ENCODE peak calls at places on chromosomes 4 and X, in eight cellular contexts. M is ovary, K is upper lobe of left lung, P is kidney, R is A549, J is colonic mucosa, W is iPS DF 6.9, X is cardiac muscle cell. N is an unnamed sample. For H3K9me3, the result is how much of the 10 kb centered on the place peaks cover.

GRCh38 chrX:129622757-129623301 is 31.9 kb downstream of the APLN start:
- DNase-seq in M (no peak), K (no peak), P (no peak), R (no peak), J (no peak), W (no peak), X (peak), N (no peak)

GRCh38 chrX:18422325-18422724 is 3.1 kb upstream of the CDKL5 start:
- DNase-seq in M (no peak), K (no peak), P (no peak), R (peak), J (no peak), W (no peak), X (peak), N (no peak)

GRCh38 chr4:9916346-9916745 is 105.0 kb downstream of the SLC2A9 start:
- DNase-seq in M (no peak), K (no peak), P (no peak), R (no peak), J (no peak), W (no peak), X (no peak), N (no peak)

GRCh38 chr4:83065268-83065667 is 30.3 kb downstream of the COPS4 start:
- DNase-seq in M (no peak), K (no peak), P (no peak), R (no peak), J (no peak), W (no peak), X (no peak), N (no peak)

GRCh38 chrX:155767101-155767878 is 113.9 kb upstream of the VAMP7 start:
- DNase-seq in M (peak), K (peak), P (peak), R (peak), J (peak), W (peak), X (peak), N (no peak)

GRCh38 chrX:152635941-152636340 is 1.8 kb upstream of the GABRQ start:
- DNase-seq in M (no peak), K (no peak), P (no peak), R (peak), J (peak), W (no peak), X (peak), N (no peak)

GRCh38 chrX:71103110-71103983 is 3.2 kb downstream of the CXorf65 start:
- DNase-seq in M (peak), K (no peak), P (no peak), R (no peak), J (peak), W (no peak), X (peak), N (no peak)

GRCh38 chrX:65657659-65658058 is 9.8 kb upstream of the MSN start:
- DNase-seq in M (no peak), K (no peak), P (no peak), R (no peak), J (no peak), W (no peak), X (no peak), N (no peak)

GRCh38 chr4:100366213-100366612 is 151.6 kb downstream of the EMCN start:
- DNase-seq in M (no peak), K (no peak), P (no peak), R (no peak), J (no peak), W (no peak), X (no peak), N (no peak)

GRCh38 chr4:153233761-153234371 is 29.6 kb downstream of the TRIM2 start:
- DNase-seq in M (peak), K (no peak), P (no peak), R (peak), J (peak), W (no peak), X (peak), N (no peak)

GRCh38 chr4:73679836-73680235 is 59.6 kb upstream of the RASSF6 start:
- DNase-seq in M (no peak), K (no peak), P (no peak), R (peak), J (no peak), W (no peak), X (peak), N (no peak)

DNA sequence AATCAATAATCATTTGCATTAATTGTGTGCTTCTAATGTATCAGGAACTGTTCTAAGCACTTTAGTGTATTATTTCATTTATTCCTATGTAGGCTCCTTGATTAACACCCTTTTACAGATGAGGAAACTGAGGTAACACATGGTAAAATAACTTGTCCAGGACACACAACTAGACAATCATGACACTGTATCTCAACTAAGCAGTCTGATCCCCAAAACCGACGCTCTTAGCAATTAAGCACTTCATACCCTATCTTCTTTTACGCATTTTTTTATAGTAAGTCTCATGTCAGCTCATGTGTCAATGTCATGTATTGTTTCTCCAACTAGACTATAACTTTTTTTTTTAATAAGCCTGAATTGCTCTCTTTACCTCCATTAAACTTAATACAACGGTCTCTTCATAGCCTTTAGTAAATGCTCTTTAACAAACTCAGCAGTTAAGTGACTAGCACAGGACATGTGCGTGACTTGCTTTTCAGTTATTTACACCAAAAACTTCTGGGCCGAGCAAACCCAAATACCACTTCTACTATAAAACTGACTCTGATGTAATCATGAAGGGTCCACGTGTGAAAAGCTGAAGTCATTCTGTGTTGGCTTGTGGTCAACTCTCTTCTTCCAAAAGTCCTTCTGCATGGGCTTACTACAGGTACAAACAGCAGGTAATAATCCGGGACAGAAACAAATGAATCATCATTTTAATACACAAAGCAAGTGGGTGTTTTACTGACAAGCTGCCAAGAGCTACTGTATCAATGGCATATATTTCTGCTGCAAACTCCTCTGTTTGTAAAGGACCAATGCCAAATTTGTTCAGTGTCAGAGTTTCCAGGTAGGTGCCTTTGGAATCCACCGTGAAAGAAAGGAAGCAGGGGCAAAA is 7.9 kb upstream of the AMBN start:
- DNase-seq in M (no peak), K (no peak), P (no peak), R (peak), J (peak), W (no peak), X (no peak), N (no peak)
- H3K9me3 ChIP-seq in M (under half), K (under half), P (under half), R (under half), J (under half), W (under half), X (under half), N (under half)

GRCh38 chr4:8434251-8435073 is 6.1 kb downstream of the ACOX3 start:
- DNase-seq in M (no peak), K (no peak), P (no peak), R (no peak), J (no peak), W (no peak), X (no peak), N (no peak)
- H3K27ac ChIP-seq in M (no peak), K (peak), P (no peak), R (no peak), J (no peak), W (no peak), X (peak), N (peak)

GRCh38 chr4:61760820-61761219 is 560.7 kb downstream of the ADGRL3 start:
- DNase-seq in M (no peak), K (no peak), P (no peak), R (no peak), J (no peak), W (no peak), X (no peak), N (no peak)

GRCh38 chr4:61763682-61764081 is 563.6 kb downstream of the ADGRL3 start:
- DNase-seq in M (no peak), K (no peak), P (no peak), R (no peak), J (no peak), W (no peak), X (no peak), N (no peak)

DNA sequence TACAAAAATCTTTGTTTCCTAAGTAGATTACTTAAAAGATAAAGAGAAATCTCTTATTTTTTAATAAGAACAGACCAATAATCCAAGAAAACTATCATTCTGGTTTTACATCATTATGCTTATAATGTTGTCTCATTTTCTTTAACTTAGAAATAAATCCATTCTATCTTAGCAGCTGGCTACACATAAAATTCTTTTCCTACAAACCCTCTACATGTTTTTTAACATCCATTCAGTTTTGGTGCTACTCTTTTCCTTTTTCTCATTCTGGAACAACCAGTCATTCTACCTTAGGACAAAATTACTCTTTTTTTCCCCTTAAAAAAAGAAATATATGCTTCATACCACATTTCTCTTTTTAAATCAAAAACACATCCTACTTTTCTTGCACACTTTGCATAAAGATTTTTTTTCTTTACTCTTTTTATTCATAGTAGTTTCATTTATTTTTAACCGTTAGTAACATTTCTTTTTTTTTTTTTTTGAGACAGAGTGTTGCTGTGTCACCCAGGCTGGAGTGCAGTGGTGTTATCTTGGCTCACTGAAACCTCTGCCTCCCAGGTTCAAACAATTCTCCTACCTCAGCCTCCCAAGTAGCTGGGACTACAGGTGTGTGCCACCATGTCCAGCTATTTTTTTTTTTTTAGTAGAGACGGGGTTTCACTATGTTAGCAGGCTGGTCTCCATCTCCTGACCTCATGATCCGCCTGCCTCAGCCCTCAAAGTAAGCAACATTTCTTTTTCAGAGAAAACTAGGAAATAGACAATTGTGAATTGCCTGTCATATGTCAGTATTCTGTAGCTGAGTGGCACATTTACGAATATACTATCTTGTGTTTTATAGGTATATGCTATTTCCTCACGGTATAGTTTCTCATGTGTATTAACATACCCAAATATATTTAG is 562.8 kb downstream of the ADGRL3 start:
- DNase-seq in M (no peak), K (no peak), P (no peak), R (no peak), J (no peak), W (no peak), X (no peak), N (no peak)
- H3K9me3 ChIP-seq in M (under half), K (under half), P (under half), R (under half), J (under half), W (under half), X (under half), N (under half)

GRCh38 chr4:156950090-156950489 is 21.5 kb downstream of the PDGFC start:
- DNase-seq in M (no peak), K (no peak), P (no peak), R (no peak), J (no peak), W (no peak), X (no peak), N (no peak)

GRCh38 chr4:156950950-156951349 is 20.6 kb downstream of the PDGFC start:
- DNase-seq in M (no peak), K (no peak), P (no peak), R (no peak), J (no peak), W (no peak), X (no peak), N (no peak)

GRCh38 chr4:156948738-156949137 is 22.9 kb downstream of the PDGFC start:
- DNase-seq in M (no peak), K (no peak), P (no peak), R (no peak), J (no peak), W (no peak), X (no peak), N (no peak)

GRCh38 chr4:156948133-156948532 is 23.5 kb downstream of the PDGFC start:
- DNase-seq in M (no peak), K (no peak), P (no peak), R (no peak), J (no peak), W (no peak), X (peak), N (no peak)

DNA sequence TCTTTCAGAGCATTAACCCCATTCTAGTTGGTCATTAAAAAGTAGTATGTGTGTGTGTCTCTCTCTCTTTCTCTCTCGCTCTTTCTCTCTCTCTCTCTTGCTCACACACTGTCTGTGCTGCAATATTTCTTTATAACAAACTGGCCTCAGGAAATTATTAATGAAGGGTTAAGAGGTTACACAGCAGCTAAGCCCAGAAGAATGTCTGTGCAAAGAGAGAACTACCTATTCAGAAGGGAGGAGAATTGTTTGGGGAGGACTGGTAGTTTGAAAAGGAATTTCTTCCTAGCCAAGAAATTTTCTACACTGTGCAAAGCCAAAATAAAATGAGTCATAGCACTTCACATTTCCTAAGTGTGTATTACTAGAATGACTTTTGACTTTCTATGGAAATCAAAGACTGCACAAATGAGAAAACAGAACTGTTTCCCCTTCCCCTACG is 22.2 kb downstream of the PDGFC start:
- DNase-seq in M (no peak), K (no peak), P (no peak), R (peak), J (no peak), W (no peak), X (peak), N (no peak)
- H3K27ac ChIP-seq in M (no peak), K (no peak), P (peak), R (peak), J (no peak), W (no peak), X (no peak), N (peak)

GRCh38 chrX:81316163-81316562 is 114.3 kb downstream of the SH3BGRL start:
- DNase-seq in M (no peak), K (no peak), P (no peak), R (no peak), J (no peak), W (no peak), X (peak), N (no peak)
- H3K9me3 ChIP-seq in M (under half), K (under half), P (under half), R (under half), J (under half), W (under half), X (under half), N (under half)